ENCODE peak calls at places on chromosomes 7 and 10, in four cellular contexts. N is WTC11, Y is HepG2, T is K562. P is an unnamed sample.

GRCh38 chr10:34280599-34281374 is 534.3 kb downstream of the PARD3 start:
- DNase-seq in N (no peak), Y (peak; percentile 29), T (peak; percentile 8), P (peak; percentile 35)

GRCh38 chr10:96850825-96851224 is 18.7 kb downstream of the LCOR start:
- DNase-seq in N (no peak), Y (no peak), T (no peak), P (peak; percentile 18)

GRCh38 chr7:50696810-50697582 is 85.7 kb downstream of the GRB10 start:
- DNase-seq in N (no peak), Y (peak; percentile 32), T (no peak), P (peak; percentile 41)

GRCh38 chr10:27019827-27020226 is 80.5 kb downstream of the ANKRD26 start:
- DNase-seq in N (no peak), Y (no peak), T (no peak), P (no peak)

GRCh38 chr7:140669352-140669751 is 3.4 kb upstream of the ADCK2 start:
- DNase-seq in N (no peak), Y (no peak), T (no peak), P (no peak)

GRCh38 chr10:8146650-8147049 is 92.2 kb downstream of the GATA3 start:
- DNase-seq in N (no peak), Y (no peak), T (no peak), P (no peak)

GRCh38 chr10:28561531-28561930 is 28.6 kb downstream of the WAC start:
- DNase-seq in N (peak; percentile 50), Y (no peak), T (no peak), P (no peak)

GRCh38 chr10:43962346-43963191 is 313.9 kb upstream of the ZNF32 start:
- DNase-seq in N (no peak), Y (no peak), T (no peak), P (no peak)

GRCh38 chr7:66157060-66157459 is 42.4 kb downstream of the CRCP start:
- DNase-seq in N (no peak), Y (no peak), T (peak; percentile 58), P (no peak)

GRCh38 chr7:137151056-137151731 is 192.3 kb downstream of the PTN start:
- DNase-seq in N (no peak), Y (no peak), T (no peak), P (no peak)

GRCh38 chr10:103806376-103807320 is 48.7 kb downstream of the SH3PXD2A start:
- DNase-seq in N (no peak), Y (no peak), T (no peak), P (no peak)

GRCh38 chr7:99614495-99614894 is 2.3 kb upstream of the ZSCAN25 start:
- DNase-seq in N (no peak), Y (no peak), T (no peak), P (no peak)

GRCh38 chr7:77679608-77680007 is 16.7 kb upstream of the RSBN1L start:
- DNase-seq in N (no peak), Y (no peak), T (no peak), P (no peak)

GRCh38 chr10:83606275-83606674 is 533.0 kb upstream of the GHITM start:
- DNase-seq in N (no peak), Y (no peak), T (no peak), P (no peak)

GRCh38 chr10:121497513-121497912 is 100.7 kb downstream of the FGFR2 start:
- DNase-seq in N (no peak), Y (no peak), T (no peak), P (no peak)

GRCh38 chr10:47116445-47116844 is 183.6 kb upstream of the GDF10 start:
- DNase-seq in N (no peak), Y (no peak), T (no peak), P (no peak)

GRCh38 chr7:12062062-12062461 is 149.0 kb upstream of the TMEM106B start:
- DNase-seq in N (peak; percentile 9), Y (no peak), T (peak; percentile 5), P (no peak)

GRCh38 chr7:44973610-44974401 is 5.0 kb downstream of the MYO1G start:
- DNase-seq in N (peak; percentile 55), Y (peak; percentile 34), T (peak; percentile 76), P (no peak)

GRCh38 chr7:142773937-142774744 is 3.4 kb downstream of the PRSS2 start:
- DNase-seq in N (no peak), Y (no peak), T (no peak), P (no peak)

GRCh38 chr7:32506266-32507054 is 11.2 kb downstream of the AVL9 start:
- DNase-seq in N (no peak), Y (peak; percentile 10), T (peak; percentile 81), P (peak; percentile 71)

GRCh38 chr7:38398725-38399321 is 125.4 kb upstream of the TARP start:
- DNase-seq in N (peak; percentile 45), Y (peak; percentile 21), T (peak; percentile 44), P (peak; percentile 53)

GRCh38 chr10:107565014-107565413 is 400.5 kb upstream of the SORCS1 start:
- DNase-seq in N (no peak), Y (no peak), T (no peak), P (no peak)

GRCh38 chr7:112965506-112965905 is 121.1 kb downstream of the GPR85 start:
- DNase-seq in N (no peak), Y (no peak), T (no peak), P (no peak)

GRCh38 chr10:86365346-86366032 is 1.1 kb downstream of the GRID1 start:
- DNase-seq in N (peak; percentile 16), Y (no peak), T (no peak), P (no peak)

GRCh38 chr10:33334839-33335549 is 527 bp upstream of the NRP1 start:
- DNase-seq in N (peak; percentile 67), Y (peak; percentile 36), T (no peak), P (peak; percentile 78)

GRCh38 chr10:118592675-118593330 is 2.6 kb downstream of the PRLHR start:
- DNase-seq in N (no peak), Y (no peak), T (no peak), P (no peak)

GRCh38 chr10:29841724-29842649 is 207.2 kb upstream of the SVIL start:
- DNase-seq in N (peak; percentile 21), Y (peak; percentile 56), T (no peak), P (peak; percentile 72)

GRCh38 chr10:30435068-30435422 is 1.1 kb downstream of the MAP3K8 start:
- DNase-seq in N (no peak), Y (no peak), T (no peak), P (no peak)

GRCh38 chr7:38382627-38383026 is 109.2 kb upstream of the TARP start:
- DNase-seq in N (no peak), Y (no peak), T (no peak), P (no peak)

GRCh38 chr7:42502022-42502421 is 265.0 kb upstream of the GLI3 start:
- DNase-seq in N (no peak), Y (no peak), T (no peak), P (no peak)

GRCh38 chr7:97003262-97004236 is 1.8 kb upstream of the DLX6 start:
- DNase-seq in N (no peak), Y (no peak), T (no peak), P (no peak)

GRCh38 chr7:23247602-23248335 is 1.2 kb downstream of the GPNMB start:
- DNase-seq in N (peak; percentile 52), Y (no peak), T (no peak), P (no peak)

GRCh38 chr10:125605167-125605566 is 77.8 kb downstream of the TEX36 start:
- DNase-seq in N (no peak), Y (no peak), T (peak; percentile 51), P (no peak)

GRCh38 chr10:130498934-130499333 is 362.7 kb downstream of the GLRX3 start:
- DNase-seq in N (no peak), Y (no peak), T (no peak), P (no peak)

GRCh38 chr7:50795831-50796230 is 13.1 kb upstream of the GRB10 start:
- DNase-seq in N (no peak), Y (no peak), T (no peak), P (no peak)

GRCh38 chr10:74189999-74190421 is 39.0 kb downstream of the ADK start:
- DNase-seq in N (no peak), Y (peak; percentile 69), T (peak; percentile 32), P (peak; percentile 61)

GRCh38 chr7:5646846-5647245 is 134.6 kb downstream of the RNF216 start:
- DNase-seq in N (no peak), Y (no peak), T (no peak), P (no peak)

GRCh38 chr7:142864980-142865747 is 10.3 kb downstream of the EPHB6 start:
- DNase-seq in N (no peak), Y (no peak), T (no peak), P (no peak)

GRCh38 chr7:34596887-34597286 is 61.1 kb upstream of the NPSR1 start:
- DNase-seq in N (peak; percentile 15), Y (peak; percentile 15), T (no peak), P (no peak)

GRCh38 chr10:31018977-31019376 is 12.7 kb downstream of the ZNF438 start:
- DNase-seq in N (no peak), Y (peak; percentile 81), T (no peak), P (no peak)

GRCh38 chr10:77620731-77621130 is 16.9 kb downstream of the KCNMA1 start:
- DNase-seq in N (no peak), Y (no peak), T (no peak), P (no peak)
- TF ChIP-seq HMGXB4 in N (no peak), Y (no peak), T (no peak), P (no peak)

DNA sequence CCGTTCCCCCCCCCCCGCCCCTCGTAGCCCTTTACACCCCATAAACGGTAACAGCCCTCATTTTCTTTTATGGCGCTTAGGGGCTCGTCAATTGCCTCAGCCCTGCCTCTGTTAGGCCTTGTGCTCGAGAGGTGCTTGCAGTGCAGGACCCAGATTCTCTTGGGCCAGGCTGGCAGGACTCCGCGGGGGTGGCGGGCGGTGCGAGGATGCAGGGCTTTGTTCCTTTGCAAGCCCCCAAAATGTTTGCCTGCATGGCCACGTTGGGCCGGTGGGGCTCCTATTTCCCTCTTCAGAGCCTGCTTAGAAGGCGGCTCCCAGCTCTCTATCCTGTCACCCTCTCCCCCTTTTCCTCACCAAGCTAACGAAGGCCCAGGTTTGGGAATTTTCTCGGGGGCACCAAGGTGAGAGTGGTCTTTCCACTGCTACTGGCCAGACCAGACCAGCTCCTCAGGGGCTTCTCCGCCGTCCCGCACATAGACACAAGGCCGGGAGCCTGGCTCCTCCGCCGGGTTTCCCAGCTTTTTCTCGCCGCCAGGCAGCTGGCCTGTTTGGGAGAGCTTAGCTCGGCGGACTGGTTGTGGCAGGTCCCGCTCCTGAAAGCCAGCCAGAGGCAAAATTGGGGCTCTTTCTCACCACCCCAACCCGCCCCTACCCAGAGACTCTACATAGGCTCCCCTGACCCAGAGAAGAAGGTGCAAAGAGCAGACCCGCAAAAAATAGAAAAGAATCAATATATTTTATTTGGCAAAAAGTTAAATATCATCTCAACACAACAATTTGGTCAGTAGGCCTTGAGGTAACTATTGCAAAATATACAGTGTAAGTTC is 3.4 kb downstream of the HOXA9 start:
- DNase-seq in N (peak; percentile 38), Y (no peak), T (no peak), P (no peak)
- TF ChIP-seq HMGXB4 in N (no peak), Y (no peak), T (no peak), P (no peak)

GRCh38 chr10:11757452-11757819 is 15.3 kb downstream of the ECHDC3 start:
- DNase-seq in N (no peak), Y (peak; percentile 93), T (peak; percentile 66), P (no peak)
- TF ChIP-seq HMGXB4 in N (no peak), Y (no peak), T (no peak), P (no peak)

GRCh38 chr10:132713421-132714095 is 72.4 kb downstream of the NKX6-2 start:
- DNase-seq in N (no peak), Y (no peak), T (no peak), P (no peak)
- TF ChIP-seq HMGXB4 in N (no peak), Y (no peak), T (no peak), P (no peak)